ENCODE peak calls at places on chromosomes 6 and 20, in six cellular contexts. X is activated naive CD4-positive, alpha-beta T cell; Y is right lobe of liver; F is germinal center; L is cardiac muscle cell; R is posterior vena cava. A is an unnamed sample.

GRCh38 chr6:134902074-134902861 is 47.6 kb downstream of the ALDH8A1 start:
- DNase-seq in L (peak), R (no peak), X (no peak), Y (no peak), F (no peak), A (no peak)

GRCh38 chr6:116313377-116313776 is 33.6 kb upstream of the TSPYL1 start:
- DNase-seq in Y (no peak), X (no peak), R (no peak), F (no peak), L (peak), A (no peak)

GRCh38 chr6:27759930-27760329 is 152.3 kb downstream of the OR2B2 start:
- DNase-seq in L (no peak), X (no peak), R (no peak), F (no peak), Y (no peak), A (no peak)

GRCh38 chr6:74320076-74320475 is 624.1 kb downstream of the CD109 start:
- DNase-seq in F (no peak), R (no peak), L (no peak), X (no peak), Y (no peak), A (no peak)

GRCh38 chr20:35091808-35092523 is 641 bp downstream of the TRPC4AP start:
- DNase-seq in F (peak), X (no peak), Y (no peak), L (no peak), R (peak), A (no peak)

GRCh38 chr20:47886454-47887041 is 101.3 kb upstream of the SULF2 start:
- DNase-seq in L (no peak), F (no peak), R (no peak), Y (peak), X (no peak), A (no peak)

GRCh38 chr20:56345911-56346310 is 12.9 kb upstream of the FAM210B start:
- DNase-seq in R (no peak), F (no peak), Y (no peak), L (peak), X (no peak), A (no peak)

GRCh38 chr20:32446301-32447100 is 88.4 kb downstream of the ASXL1 start:
- DNase-seq in R (peak), F (no peak), X (no peak), Y (no peak), L (no peak), A (no peak)